ENCODE peak calls at places on chromosomes 7 and 10, in five cellular contexts. W is mammary epithelial cell, B is HCT116, D is hepatocyte, X is GM23248. U is an unnamed sample.

GRCh38 chr10:119375574-119376265 is 166.8 kb downstream of the RGS10 start:
- DNase-seq in W (no peak), B (no peak), D (peak; percentile 28), X (peak; percentile 24), U (no peak)

GRCh38 chr10:102729090-102730026 is 14.4 kb upstream of the WBP1L start:
- DNase-seq in W (peak; percentile 57), B (peak; percentile 49), D (peak; percentile 91), X (peak; percentile 90), U (peak; percentile 42)

GRCh38 chr7:79455173-79455790 is 1.8 kb upstream of the MAGI2 start:
- DNase-seq in W (no peak), B (no peak), D (no peak), X (no peak), U (no peak)

GRCh38 chr10:63267414-63268138 is 134.4 kb downstream of the NRBF2 start:
- DNase-seq in W (peak; percentile 72), B (peak; percentile 43), D (peak; percentile 56), X (peak; percentile 85), U (peak; percentile 75)

GRCh38 chr10:100022403-100022802 is 12.7 kb upstream of the DNMBP start:
- DNase-seq in W (no peak), B (no peak), D (no peak), X (peak; percentile 29), U (peak; percentile 33)

GRCh38 chr7:102239206-102239820 is 47.4 kb upstream of the SH2B2 start:
- DNase-seq in W (no peak), B (no peak), D (no peak), X (no peak), U (no peak)

GRCh38 chr7:151136515-151136908 is 31.0 kb downstream of the GBX1 start:
- DNase-seq in W (no peak), B (no peak), D (no peak), X (no peak), U (no peak)

GRCh38 chr7:155002411-155003214 is at the start of gene PAXIP1:
- DNase-seq in W (peak; percentile 31), B (no peak), D (peak; percentile 88), X (peak; percentile 64), U (peak; percentile 3)

GRCh38 chr7:98357751-98358161 is 43.1 kb downstream of the BAIAP2L1 start:
- DNase-seq in W (no peak), B (no peak), D (peak; percentile 30), X (peak; percentile 88), U (peak; percentile 77)

GRCh38 chr10:91464500-91464899 is 54.4 kb downstream of the HECTD2 start:
- DNase-seq in W (no peak), B (no peak), D (no peak), X (no peak), U (no peak)

GRCh38 chr10:108735380-108735779 is 1187.9 kb downstream of the XPNPEP1 start:
- DNase-seq in W (peak; percentile 8), B (no peak), D (no peak), X (peak; percentile 68), U (peak; percentile 97)

GRCh38 chr7:157602156-157602555 is 265.4 kb downstream of the DNAJB6 start:
- DNase-seq in W (no peak), B (no peak), D (no peak), X (no peak), U (no peak)
- TF ChIP-seq EZH2 in W (no peak), B (no peak), D (no peak), X (no peak), U (no peak)

GRCh38 chr10:13525683-13526082 is 3.1 kb downstream of the BEND7 start:
- DNase-seq in W (no peak), B (no peak), D (no peak), X (no peak), U (no peak)

GRCh38 chr10:13528138-13528874 is 508 bp downstream of the BEND7 start:
- DNase-seq in W (no peak), B (no peak), D (peak; percentile 74), X (peak; percentile 59), U (no peak)

GRCh38 chr10:13528875-13529713 is at the start of gene BEND7:
- DNase-seq in W (no peak), B (no peak), D (peak; percentile 75), X (peak; percentile 52), U (peak; percentile 6)

GRCh38 chr10:13527864-13528137 is 1.0 kb downstream of the BEND7 start:
- DNase-seq in W (peak; percentile 2), B (no peak), D (no peak), X (peak; percentile 19), U (no peak)

DNA sequence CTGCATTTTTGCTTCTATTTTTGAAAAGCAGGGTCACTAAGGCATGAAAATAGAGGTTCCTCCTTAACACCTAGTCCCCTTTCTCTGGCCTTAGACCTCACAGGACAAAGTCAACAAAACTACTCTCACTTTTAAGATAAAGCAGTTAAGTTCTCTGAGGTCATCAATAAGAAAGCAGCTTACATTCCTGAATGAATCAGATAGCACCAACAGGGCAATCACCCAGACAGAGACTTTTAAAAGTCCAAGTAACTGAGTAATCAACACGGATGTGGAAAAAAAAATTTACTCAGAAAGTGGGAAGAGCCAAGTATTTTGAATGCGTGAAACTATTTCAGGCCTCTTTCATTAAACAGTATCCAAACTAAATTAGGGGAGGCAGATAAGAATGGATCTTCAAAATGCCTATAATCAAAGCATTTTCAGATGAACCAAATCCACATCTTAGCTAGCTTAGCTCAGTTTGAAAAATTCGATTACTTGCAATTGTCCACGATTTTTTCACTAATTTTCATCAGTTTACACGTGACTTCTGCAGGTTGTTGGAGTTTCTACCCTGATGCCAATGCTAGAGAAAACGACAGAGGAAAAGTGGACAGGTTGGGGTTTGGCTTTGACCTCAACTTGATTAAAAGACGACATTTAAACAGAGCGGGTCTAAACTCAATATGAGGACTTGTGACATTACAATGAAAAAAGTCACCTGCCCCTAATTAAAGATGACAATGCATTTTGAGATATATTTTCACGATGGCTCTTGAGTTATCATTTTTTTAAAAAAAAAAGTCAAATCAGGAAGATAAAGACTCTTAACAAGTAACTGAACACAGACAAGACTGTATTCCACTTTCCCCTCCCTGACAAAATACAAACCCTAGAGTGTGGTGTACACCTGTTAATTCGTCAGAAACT is 1.6 kb downstream of the BEND7 start:
- DNase-seq in W (peak; percentile 63), B (peak; percentile 29), D (peak; percentile 55), X (peak; percentile 86), U (peak; percentile 87)
- TF ChIP-seq EZH2 in W (no peak), B (no peak), D (no peak), X (no peak), U (no peak)

DNA sequence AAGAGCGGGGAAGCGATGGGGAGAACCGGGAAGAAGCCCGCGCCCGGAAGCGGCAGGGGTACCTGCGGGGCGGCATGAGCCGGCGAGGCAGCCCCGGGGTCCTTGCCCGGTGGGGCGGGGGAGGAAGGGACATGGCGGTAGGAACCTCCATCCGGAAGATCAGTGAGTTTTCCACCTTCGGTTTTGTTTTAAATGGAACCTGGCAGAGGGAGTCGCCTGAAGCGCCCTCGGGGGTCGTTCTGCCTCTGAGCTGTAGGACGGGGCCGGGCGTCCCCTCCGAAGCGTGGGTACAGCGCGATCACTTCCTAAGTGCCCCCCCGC is 471 bp downstream of the PFKP start:
- DNase-seq in W (no peak), B (no peak), D (no peak), X (no peak), U (no peak)
- TF ChIP-seq EZH2 in W (no peak), B (no peak), D (no peak), X (no peak), U (no peak)

DNA sequence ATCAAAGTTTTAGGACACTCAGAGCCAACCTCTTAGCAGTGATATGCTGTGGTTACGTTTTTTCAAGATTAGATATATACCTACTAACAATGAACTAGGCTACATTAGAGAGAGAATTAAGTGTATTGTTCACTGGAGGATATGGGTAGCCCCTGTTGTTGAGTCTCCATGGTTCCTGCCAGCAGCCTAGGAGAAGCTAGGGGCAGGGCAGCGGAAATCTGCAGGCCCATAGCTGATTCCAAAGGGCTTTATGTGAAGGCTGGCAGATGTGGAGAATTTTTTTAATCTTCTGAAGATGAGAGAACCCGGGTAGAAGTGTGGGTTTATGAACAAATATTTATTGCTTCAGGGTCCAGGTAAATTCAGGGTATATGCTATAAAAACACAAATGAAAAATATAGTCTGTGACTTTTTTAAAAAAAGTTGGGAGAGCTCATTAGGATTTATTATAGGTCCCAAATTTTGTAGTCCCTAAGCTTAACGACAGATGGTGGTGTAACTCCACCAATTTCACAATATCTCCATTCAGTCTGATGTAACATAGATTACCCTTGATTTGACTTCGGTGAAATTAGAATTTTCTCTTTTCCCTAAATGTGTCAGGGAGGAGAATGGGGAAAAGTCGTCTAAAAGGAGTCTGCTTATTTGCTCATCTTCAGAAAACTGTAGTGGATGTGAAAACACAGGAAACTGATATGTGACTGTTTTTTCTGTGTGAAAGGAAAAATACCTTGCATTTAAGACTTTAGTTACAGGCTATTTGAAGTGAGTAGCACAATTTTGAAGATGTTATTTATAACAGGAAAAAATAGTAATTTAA is 163.0 kb upstream of the PPP1R3A start:
- DNase-seq in W (peak; percentile 36), B (peak; percentile 56), D (peak; percentile 54), X (peak; percentile 71), U (peak; percentile 44)
- TF ChIP-seq EZH2 in W (no peak), B (no peak), D (no peak), X (peak; percentile 54), U (no peak)

GRCh38 chr7:158527495-158527894 is 60.1 kb downstream of the PTPRN2 start:
- DNase-seq in W (no peak), B (no peak), D (no peak), X (no peak), U (no peak)

GRCh38 chr7:158525648-158526484 is 61.8 kb downstream of the PTPRN2 start:
- DNase-seq in W (no peak), B (no peak), D (no peak), X (no peak), U (no peak)

GRCh38 chr7:158527902-158528502 is 59.6 kb downstream of the PTPRN2 start:
- DNase-seq in W (no peak), B (no peak), D (no peak), X (no peak), U (no peak)

GRCh38 chr7:158527038-158527437 is 60.6 kb downstream of the PTPRN2 start:
- DNase-seq in W (no peak), B (no peak), D (no peak), X (no peak), U (no peak)

DNA sequence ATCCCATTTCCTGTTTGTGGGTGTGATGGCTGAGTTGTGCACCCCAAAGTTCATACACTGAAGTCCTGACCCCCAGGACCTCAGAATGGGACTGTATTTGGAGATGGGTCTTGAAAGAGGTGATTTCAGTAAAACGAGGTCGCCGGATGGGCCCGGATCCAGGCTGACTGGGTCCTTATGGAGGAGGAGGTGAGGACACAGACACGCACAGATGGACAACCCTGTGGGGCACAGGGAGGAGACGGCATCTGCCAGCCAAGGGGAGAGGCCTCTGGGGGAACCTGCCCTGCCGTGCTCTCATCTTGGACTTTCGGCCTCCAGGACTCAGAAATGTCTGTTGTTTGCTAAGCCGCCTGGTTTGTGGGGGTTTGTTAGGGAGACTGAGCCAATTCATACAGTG is 61.1 kb downstream of the PTPRN2 start:
- DNase-seq in W (no peak), B (no peak), D (no peak), X (no peak), U (no peak)
- TF ChIP-seq EZH2 in W (no peak), B (no peak), D (no peak), X (no peak), U (no peak)

U was measured in astrocyte.